ENCODE peak calls at places on chromosome 20, in ten cellular contexts. One of them, this sample, is unnamed. For H3K9me3, the result is how much of the 10 kb centered on the place peaks cover.

GRCh38 chr20:56414842-56415765 is 3.0 kb downstream of the CASS4 start:
- DNase-seq in astrocyte: peak
- DNase-seq in AG04450: peak
- DNase-seq in thyroid gland: no peak
- DNase-seq in body of pancreas: no peak
- DNase-seq in A673: no peak
- DNase-seq in heart left ventricle: peak
- DNase-seq in upper lobe of left lung: no peak
- DNase-seq in stomach: no peak
- DNase-seq in suprapubic skin: no peak
- DNase-seq in this sample: no peak

GRCh38 chr20:5835234-5835845 is 85.1 kb downstream of the SHLD1 start:
- DNase-seq in astrocyte: peak
- DNase-seq in AG04450: no peak
- DNase-seq in thyroid gland: peak
- DNase-seq in body of pancreas: peak
- DNase-seq in A673: no peak
- DNase-seq in heart left ventricle: peak
- DNase-seq in upper lobe of left lung: no peak
- DNase-seq in stomach: no peak
- DNase-seq in suprapubic skin: no peak
- DNase-seq in this sample: peak

GRCh38 chr20:45419188-45420091 is 3.5 kb downstream of the PIGT start:
- DNase-seq in astrocyte: peak
- DNase-seq in AG04450: peak
- DNase-seq in thyroid gland: no peak
- DNase-seq in body of pancreas: peak
- DNase-seq in A673: no peak
- DNase-seq in heart left ventricle: peak
- DNase-seq in upper lobe of left lung: peak
- DNase-seq in stomach: peak
- DNase-seq in suprapubic skin: peak
- DNase-seq in this sample: no peak

GRCh38 chr20:1537731-1538058 is 19.8 kb downstream of the SIRPD start:
- DNase-seq in astrocyte: no peak
- DNase-seq in AG04450: no peak
- DNase-seq in thyroid gland: peak
- DNase-seq in body of pancreas: no peak
- DNase-seq in A673: no peak
- DNase-seq in heart left ventricle: peak
- DNase-seq in upper lobe of left lung: no peak
- DNase-seq in stomach: no peak
- DNase-seq in suprapubic skin: no peak
- DNase-seq in this sample: no peak

GRCh38 chr20:36043447-36043846 is 75.1 kb downstream of the CNBD2 start:
- DNase-seq in astrocyte: no peak
- DNase-seq in AG04450: no peak
- DNase-seq in thyroid gland: no peak
- DNase-seq in body of pancreas: no peak
- DNase-seq in A673: no peak
- DNase-seq in heart left ventricle: no peak
- DNase-seq in upper lobe of left lung: no peak
- DNase-seq in stomach: no peak
- DNase-seq in suprapubic skin: no peak
- DNase-seq in this sample: no peak

GRCh38 chr20:57072184-57072583 is 194.3 kb downstream of the BMP7 start:
- DNase-seq in astrocyte: no peak
- DNase-seq in AG04450: no peak
- DNase-seq in thyroid gland: no peak
- DNase-seq in body of pancreas: no peak
- DNase-seq in A673: no peak
- DNase-seq in heart left ventricle: no peak
- DNase-seq in upper lobe of left lung: no peak
- DNase-seq in stomach: no peak
- DNase-seq in suprapubic skin: no peak
- DNase-seq in this sample: no peak

GRCh38 chr20:32528291-32528891 is 56.7 kb downstream of the NOL4L start:
- DNase-seq in astrocyte: no peak
- DNase-seq in AG04450: no peak
- DNase-seq in thyroid gland: peak
- DNase-seq in body of pancreas: peak
- DNase-seq in A673: no peak
- DNase-seq in heart left ventricle: peak
- DNase-seq in upper lobe of left lung: peak
- DNase-seq in stomach: peak
- DNase-seq in suprapubic skin: no peak
- DNase-seq in this sample: peak

GRCh38 chr20:49445176-49445575 is 37.3 kb downstream of the KCNB1 start:
- DNase-seq in astrocyte: no peak
- DNase-seq in AG04450: no peak
- DNase-seq in thyroid gland: no peak
- DNase-seq in body of pancreas: no peak
- DNase-seq in A673: no peak
- DNase-seq in heart left ventricle: no peak
- DNase-seq in upper lobe of left lung: no peak
- DNase-seq in stomach: no peak
- DNase-seq in suprapubic skin: no peak
- DNase-seq in this sample: no peak

GRCh38 chr20:10501377-10501776 is 66.3 kb downstream of the SLX4IP start:
- DNase-seq in astrocyte: peak
- DNase-seq in AG04450: no peak
- DNase-seq in thyroid gland: no peak
- DNase-seq in body of pancreas: no peak
- DNase-seq in A673: no peak
- DNase-seq in heart left ventricle: no peak
- DNase-seq in upper lobe of left lung: no peak
- DNase-seq in stomach: no peak
- DNase-seq in suprapubic skin: no peak
- DNase-seq in this sample: peak

GRCh38 chr20:63641146-63641791 is 12.0 kb downstream of the STMN3 start:
- DNase-seq in astrocyte: no peak
- DNase-seq in AG04450: no peak
- DNase-seq in thyroid gland: no peak
- DNase-seq in body of pancreas: no peak
- DNase-seq in A673: no peak
- DNase-seq in heart left ventricle: peak
- DNase-seq in upper lobe of left lung: peak
- DNase-seq in stomach: no peak
- DNase-seq in suprapubic skin: no peak
- DNase-seq in this sample: peak

GRCh38 chr20:10715035-10715434 is 41.2 kb upstream of the JAG1 start:
- DNase-seq in astrocyte: peak
- DNase-seq in AG04450: peak
- DNase-seq in thyroid gland: no peak
- DNase-seq in body of pancreas: no peak
- DNase-seq in A673: no peak
- DNase-seq in heart left ventricle: no peak
- DNase-seq in upper lobe of left lung: no peak
- DNase-seq in stomach: no peak
- DNase-seq in suprapubic skin: no peak
- DNase-seq in this sample: no peak

GRCh38 chr20:62409935-62410741 is 3.1 kb upstream of the CABLES2 start:
- DNase-seq in astrocyte: no peak
- DNase-seq in AG04450: no peak
- DNase-seq in thyroid gland: peak
- DNase-seq in body of pancreas: peak
- DNase-seq in A673: peak
- DNase-seq in heart left ventricle: no peak
- DNase-seq in upper lobe of left lung: peak
- DNase-seq in stomach: peak
- DNase-seq in suprapubic skin: no peak
- DNase-seq in this sample: peak

GRCh38 chr20:37395921-37396519 is 50.1 kb downstream of the SRC start:
- DNase-seq in astrocyte: no peak
- DNase-seq in AG04450: no peak
- DNase-seq in thyroid gland: no peak
- DNase-seq in body of pancreas: no peak
- DNase-seq in A673: no peak
- DNase-seq in heart left ventricle: no peak
- DNase-seq in upper lobe of left lung: peak
- DNase-seq in stomach: no peak
- DNase-seq in suprapubic skin: no peak
- DNase-seq in this sample: no peak

DNA sequence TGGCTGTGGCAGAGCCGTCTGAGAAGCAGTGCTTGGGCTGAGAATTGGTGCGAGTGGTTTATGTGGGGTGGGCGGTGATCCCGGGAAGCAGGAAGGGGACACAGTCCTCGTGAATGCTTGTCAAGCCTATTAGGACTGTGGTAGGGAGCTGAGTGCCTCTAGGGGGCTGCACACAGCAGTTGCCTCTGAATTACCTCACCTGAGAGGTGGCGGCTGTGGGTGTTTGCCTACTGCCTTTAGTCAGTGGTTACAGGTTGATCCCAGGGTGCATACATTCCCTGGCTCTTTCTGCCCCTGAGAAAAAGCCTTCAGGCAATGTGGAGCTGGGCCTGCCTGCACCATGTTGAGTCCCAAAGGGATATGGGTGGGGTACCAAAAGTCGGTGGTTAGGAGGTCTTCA is 5.2 kb downstream of the AP5S1 start:
- DNase-seq in astrocyte: no peak
- DNase-seq in AG04450: no peak
- DNase-seq in thyroid gland: no peak
- DNase-seq in body of pancreas: no peak
- DNase-seq in A673: no peak
- DNase-seq in heart left ventricle: no peak
- DNase-seq in upper lobe of left lung: no peak
- DNase-seq in stomach: no peak
- DNase-seq in suprapubic skin: no peak
- DNase-seq in this sample: no peak
- TF ChIP-seq CTCF in astrocyte: no peak
- TF ChIP-seq CTCF in AG04450: no peak
- TF ChIP-seq CTCF in thyroid gland: no peak
- TF ChIP-seq CTCF in body of pancreas: no peak
- TF ChIP-seq CTCF in A673: no peak
- TF ChIP-seq CTCF in heart left ventricle: no peak
- TF ChIP-seq CTCF in upper lobe of left lung: no peak
- TF ChIP-seq CTCF in stomach: no peak
- TF ChIP-seq CTCF in suprapubic skin: no peak
- TF ChIP-seq CTCF in this sample: no peak

DNA sequence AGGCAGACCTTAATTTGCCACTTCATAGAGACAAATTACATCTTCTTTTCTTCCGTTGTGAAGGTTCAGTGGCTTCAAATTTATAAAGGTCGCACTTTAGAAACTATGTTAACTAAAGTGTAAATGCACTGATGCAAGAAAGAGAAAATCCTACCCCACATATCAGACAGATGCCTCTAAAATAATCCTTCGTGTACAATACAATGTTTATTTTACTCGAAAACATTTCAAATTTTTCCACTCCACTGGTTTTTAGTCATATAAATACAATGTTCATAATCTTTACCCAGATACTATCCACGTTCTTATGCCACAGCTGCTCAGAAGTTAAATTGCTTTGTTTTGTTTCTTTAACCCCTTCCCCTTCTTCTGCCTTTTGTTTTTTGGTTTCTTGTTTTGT is 140.3 kb upstream of the LAMP5 start:
- DNase-seq in astrocyte: peak
- DNase-seq in AG04450: peak
- DNase-seq in thyroid gland: no peak
- DNase-seq in body of pancreas: no peak
- DNase-seq in A673: no peak
- DNase-seq in heart left ventricle: no peak
- DNase-seq in upper lobe of left lung: no peak
- DNase-seq in stomach: no peak
- DNase-seq in suprapubic skin: no peak
- DNase-seq in this sample: no peak
- H3K27ac ChIP-seq in astrocyte: no peak
- H3K27ac ChIP-seq in AG04450: peak
- H3K27ac ChIP-seq in thyroid gland: peak
- H3K27ac ChIP-seq in body of pancreas: no peak
- H3K27ac ChIP-seq in A673: no peak
- H3K27ac ChIP-seq in heart left ventricle: no peak
- H3K27ac ChIP-seq in upper lobe of left lung: no peak
- H3K27ac ChIP-seq in stomach: no peak
- H3K27ac ChIP-seq in suprapubic skin: no peak
- H3K27ac ChIP-seq in this sample: no peak

DNA sequence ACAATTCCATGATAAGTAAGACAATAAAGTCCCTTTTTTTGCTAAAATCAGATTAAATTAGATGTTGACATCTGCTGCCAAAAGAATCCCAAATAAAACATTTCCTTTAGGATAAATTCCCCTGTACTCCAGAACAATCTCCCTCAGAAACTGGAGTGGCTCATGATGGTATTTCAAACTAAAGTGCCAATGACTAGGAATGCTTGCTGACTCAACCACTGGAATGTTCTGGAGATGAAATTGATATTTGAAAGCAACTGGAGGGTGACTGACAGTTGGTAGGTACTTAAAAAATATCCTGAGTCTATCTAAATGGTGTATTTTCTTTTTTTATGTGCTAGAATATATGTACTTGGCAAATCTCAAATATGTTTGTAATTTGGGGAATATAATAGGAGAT is 350.1 kb upstream of the TSHZ2 start:
- DNase-seq in astrocyte: no peak
- DNase-seq in AG04450: no peak
- DNase-seq in thyroid gland: no peak
- DNase-seq in body of pancreas: no peak
- DNase-seq in A673: no peak
- DNase-seq in heart left ventricle: no peak
- DNase-seq in upper lobe of left lung: no peak
- DNase-seq in stomach: no peak
- DNase-seq in suprapubic skin: no peak
- DNase-seq in this sample: no peak
- H3K9me3 ChIP-seq in astrocyte: under half
- H3K9me3 ChIP-seq in AG04450: under half
- H3K9me3 ChIP-seq in thyroid gland: under half
- H3K9me3 ChIP-seq in body of pancreas: under half
- H3K9me3 ChIP-seq in A673: under half
- H3K9me3 ChIP-seq in heart left ventricle: under half
- H3K9me3 ChIP-seq in upper lobe of left lung: under half
- H3K9me3 ChIP-seq in stomach: under half
- H3K9me3 ChIP-seq in suprapubic skin: under half
- H3K9me3 ChIP-seq in this sample: under half

DNA sequence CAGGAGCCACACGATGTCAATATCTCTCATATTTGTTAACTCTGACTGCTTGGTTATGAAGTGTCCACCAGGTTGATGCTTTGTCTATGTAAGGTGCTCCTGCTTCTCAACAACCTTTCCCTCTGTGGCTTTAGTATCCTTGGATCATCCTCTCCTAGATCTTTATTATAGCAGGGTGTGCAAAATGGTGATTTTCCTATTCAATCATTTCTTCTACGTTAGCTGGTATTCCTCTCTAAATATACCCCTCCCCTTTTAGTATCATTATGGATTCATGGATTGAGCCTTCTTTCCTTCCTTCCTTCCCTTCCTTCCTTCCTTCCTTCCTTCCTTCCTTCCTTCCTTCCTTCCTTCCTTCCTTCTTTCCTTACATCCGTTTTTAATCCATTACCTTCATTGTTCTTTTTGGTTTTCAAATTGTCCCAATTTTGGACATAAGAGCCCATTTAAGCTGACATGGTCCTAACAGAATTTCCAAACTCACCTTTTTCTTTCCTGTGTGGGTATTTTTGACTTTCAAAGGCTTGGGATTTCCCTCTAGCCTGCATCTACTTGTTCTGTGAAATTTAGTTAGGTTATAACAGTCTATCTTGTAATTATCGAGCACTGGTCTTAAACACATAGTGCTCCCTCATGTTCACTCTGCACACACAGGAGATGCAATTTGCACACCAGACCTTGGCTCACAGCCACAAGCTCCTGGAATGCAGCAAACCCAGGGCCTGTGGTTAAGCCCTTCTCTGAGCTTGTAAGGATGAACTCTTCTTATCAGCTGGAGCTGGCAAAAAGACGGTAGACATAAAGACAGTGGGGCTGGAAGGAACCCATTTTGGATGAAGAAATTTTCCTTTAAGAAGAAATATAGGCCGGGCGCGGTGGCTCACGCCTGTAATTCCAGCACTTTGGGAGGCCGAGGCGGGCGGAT is 109.9 kb downstream of the SLC24A3 start:
- DNase-seq in astrocyte: no peak
- DNase-seq in AG04450: no peak
- DNase-seq in thyroid gland: no peak
- DNase-seq in body of pancreas: no peak
- DNase-seq in A673: peak
- DNase-seq in heart left ventricle: no peak
- DNase-seq in upper lobe of left lung: no peak
- DNase-seq in stomach: no peak
- DNase-seq in suprapubic skin: no peak
- DNase-seq in this sample: no peak
- TF ChIP-seq CTCF in astrocyte: no peak
- TF ChIP-seq CTCF in AG04450: no peak
- TF ChIP-seq CTCF in thyroid gland: no peak
- TF ChIP-seq CTCF in body of pancreas: no peak
- TF ChIP-seq CTCF in A673: no peak
- TF ChIP-seq CTCF in heart left ventricle: no peak
- TF ChIP-seq CTCF in upper lobe of left lung: no peak
- TF ChIP-seq CTCF in stomach: no peak
- TF ChIP-seq CTCF in suprapubic skin: no peak
- TF ChIP-seq CTCF in this sample: no peak

This sample was measured in CD4-positive, alpha-beta T cell.